ENCODE peak calls at places on chromosomes 4 and X, in eight cellular contexts. M is OCI-LY7, W is GM23338, K is neural progenitor cell, B is HCT116, D is SK-N-SH, Q is PC-3, J is MM.1S. T is an unnamed sample.
A peak's percentile ranks its signal among the peaks of the same experiment; 100 is the strongest.

GRCh38 chrX:129433461-129433860 is 89.8 kb downstream of the SMARCA1 start:
- DNase-seq in K (no peak), B (no peak), Q (no peak), M (no peak), J (no peak), D (no peak), W (no peak), T (no peak)

GRCh38 chrX:18574591-18574990 is 97.3 kb downstream of the RS1 start:
- DNase-seq in K (no peak), Q (peak; percentile 53), J (no peak), D (no peak), B (no peak), W (no peak), M (no peak), T (no peak)

GRCh38 chr4:169158046-169158445 is 112.7 kb downstream of the SH3RF1 start:
- DNase-seq in B (no peak), K (no peak), D (no peak), M (no peak), J (no peak), W (no peak), Q (no peak), T (no peak)

GRCh38 chrX:101658661-101659477 is 781 bp downstream of the ARMCX2 start:
- DNase-seq in K (peak; percentile 79), Q (peak; percentile 35), B (no peak), D (peak; percentile 84), M (no peak), J (peak; percentile 39), W (peak; percentile 81), T (peak; percentile 75)

GRCh38 chr4:6269400-6269650 is 325 bp upstream of the WFS1 start:
- DNase-seq in K (no peak), M (no peak), B (no peak), J (no peak), W (no peak), Q (no peak), D (no peak), T (no peak)

GRCh38 chr4:98566491-98567008 is 91.9 kb downstream of the TSPAN5 start:
- DNase-seq in D (no peak), M (no peak), J (no peak), W (no peak), B (no peak), K (no peak), Q (no peak), T (peak; percentile 24)

GRCh38 chrX:137432609-137433008 is 133.3 kb upstream of the ZIC3 start:
- DNase-seq in B (no peak), M (peak; percentile 20), W (peak; percentile 65), J (peak; percentile 64), Q (peak; percentile 41), D (peak; percentile 43), K (peak; percentile 51), T (no peak)

GRCh38 chrX:154348646-154349358 is 25.6 kb downstream of the FLNA start:
- DNase-seq in Q (no peak), W (no peak), M (no peak), D (no peak), B (no peak), J (no peak), K (peak; percentile 64), T (no peak)

GRCh38 chr4:22356996-22357596 is 158.8 kb downstream of the ADGRA3 start:
- DNase-seq in K (no peak), M (no peak), W (peak; percentile 22), Q (peak; percentile 61), B (no peak), J (peak; percentile 64), D (no peak), T (peak; percentile 30)

GRCh38 chr4:124589827-124590226 is 122.7 kb downstream of the ANKRD50 start:
- DNase-seq in W (no peak), D (no peak), B (no peak), J (no peak), M (no peak), Q (no peak), K (no peak), T (no peak)

GRCh38 chr4:53314257-53314656 is 51.6 kb downstream of the SCFD2 start:
- DNase-seq in D (no peak), J (no peak), Q (no peak), W (no peak), K (no peak), B (no peak), M (no peak), T (no peak)

GRCh38 chr4:4759233-4759632 is 100.2 kb upstream of the MSX1 start:
- DNase-seq in D (no peak), M (no peak), K (no peak), W (no peak), Q (no peak), J (no peak), B (no peak), T (no peak)

GRCh38 chrX:80290834-80291233 is 129.4 kb upstream of the TENT5D start:
- DNase-seq in K (no peak), J (no peak), W (no peak), Q (no peak), D (no peak), B (no peak), M (no peak), T (no peak)

GRCh38 chrX:80282535-80282934 is 137.7 kb upstream of the TENT5D start:
- DNase-seq in K (no peak), Q (peak; percentile 25), J (no peak), W (no peak), B (no peak), M (no peak), D (no peak), T (no peak)

DNA sequence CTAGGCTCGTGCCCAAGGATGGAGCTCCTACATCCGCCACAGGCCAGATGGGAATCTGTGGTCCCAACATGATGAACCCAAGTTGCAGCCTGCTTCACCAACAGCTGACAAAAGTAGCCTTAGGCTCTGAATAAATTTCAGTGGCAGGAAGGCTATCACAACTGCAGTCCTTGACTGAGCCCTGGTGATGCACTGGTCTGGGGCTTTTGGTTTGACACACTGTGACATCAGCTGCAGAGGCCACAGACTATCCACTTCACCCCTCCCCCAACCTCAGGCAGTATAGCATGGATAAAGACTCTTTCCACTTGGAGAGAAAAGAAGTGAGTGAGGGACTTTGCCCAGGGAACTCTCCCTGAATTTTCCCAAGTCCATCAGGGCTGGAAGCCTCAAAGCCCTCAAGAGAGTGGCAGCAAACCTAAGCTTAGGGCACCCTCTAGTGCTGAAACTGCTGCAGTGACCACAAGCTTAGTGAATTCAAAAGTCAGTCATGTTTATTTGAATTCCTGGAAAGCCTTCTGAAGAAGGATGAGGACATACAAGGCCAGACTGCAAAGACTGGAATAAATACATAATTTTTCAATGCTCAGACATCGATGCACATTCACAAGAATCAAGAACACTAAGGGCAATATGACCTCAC is 135.0 kb upstream of the TENT5D start:
- DNase-seq in B (no peak), Q (peak; percentile 71), W (peak; percentile 61), J (peak; percentile 43), K (peak; percentile 68), M (peak; percentile 3), D (peak; percentile 30), T (peak; percentile 63)
- TF ChIP-seq CTCF in B (peak; percentile 30), Q (peak; percentile 88), W (peak; percentile 68), J (peak; percentile 73), K (peak; percentile 70), M (peak; percentile 66), D (peak; percentile 58), T (peak; percentile 56)

DNA sequence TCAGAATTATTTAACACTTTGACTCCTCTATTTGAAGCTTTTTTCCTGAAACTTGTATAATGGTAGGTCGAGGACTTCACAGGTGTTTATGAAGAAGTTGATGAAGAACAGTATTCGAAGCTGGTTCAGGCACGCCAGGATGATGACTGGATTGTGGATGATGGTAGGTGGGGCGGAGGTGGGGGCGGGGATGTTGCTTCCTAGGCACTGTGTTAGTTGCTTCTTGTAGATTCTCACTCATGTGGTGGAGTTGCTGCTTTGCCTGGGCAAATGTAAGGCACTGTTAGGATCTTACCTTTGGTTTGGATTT is 9.4 kb downstream of the POLA1 start:
- DNase-seq in W (no peak), K (no peak), B (no peak), M (no peak), D (no peak), J (no peak), Q (no peak), T (no peak)
- TF ChIP-seq EZH2phosphoT487 in W (no peak), K (no peak), B (no peak), M (no peak), D (no peak), J (no peak), Q (no peak), T (no peak)

GRCh38 chrX:46386511-46386910 is 158.7 kb downstream of the ZNF674 start:
- DNase-seq in D (no peak), J (no peak), K (no peak), B (no peak), W (no peak), Q (peak; percentile 39), M (peak; percentile 2), T (no peak)
- TF ChIP-seq CTCF in D (peak; percentile 57), J (peak; percentile 39), K (peak; percentile 22), B (peak; percentile 41), W (peak; percentile 40), Q (peak; percentile 62), M (peak; percentile 68), T (no peak)

GRCh38 chr4:176775326-176775725 is 17.4 kb downstream of the VEGFC start:
- DNase-seq in Q (peak; percentile 37), B (no peak), K (no peak), D (no peak), M (no peak), W (no peak), J (no peak), T (no peak)

GRCh38 chr4:176778491-176778890 is 14.2 kb downstream of the VEGFC start:
- DNase-seq in J (no peak), D (no peak), K (no peak), W (no peak), M (no peak), Q (peak; percentile 68), B (no peak), T (no peak)

GRCh38 chr4:176779421-176779820 is 13.3 kb downstream of the VEGFC start:
- DNase-seq in Q (no peak), K (no peak), D (no peak), J (no peak), W (no peak), B (no peak), M (no peak), T (no peak)

GRCh38 chr4:176780995-176781738 is 11.6 kb downstream of the VEGFC start:
- DNase-seq in K (no peak), J (no peak), M (no peak), D (no peak), Q (peak; percentile 87), W (no peak), B (no peak), T (no peak)

GRCh38 chr4:176778063-176778462 is 14.7 kb downstream of the VEGFC start:
- DNase-seq in J (no peak), M (no peak), D (no peak), K (no peak), W (no peak), Q (peak; percentile 32), B (no peak), T (no peak)
- TF ChIP-seq EZH2phosphoT487 in J (no peak), M (no peak), D (no peak), K (no peak), W (no peak), Q (no peak), B (no peak), T (no peak)

DNA sequence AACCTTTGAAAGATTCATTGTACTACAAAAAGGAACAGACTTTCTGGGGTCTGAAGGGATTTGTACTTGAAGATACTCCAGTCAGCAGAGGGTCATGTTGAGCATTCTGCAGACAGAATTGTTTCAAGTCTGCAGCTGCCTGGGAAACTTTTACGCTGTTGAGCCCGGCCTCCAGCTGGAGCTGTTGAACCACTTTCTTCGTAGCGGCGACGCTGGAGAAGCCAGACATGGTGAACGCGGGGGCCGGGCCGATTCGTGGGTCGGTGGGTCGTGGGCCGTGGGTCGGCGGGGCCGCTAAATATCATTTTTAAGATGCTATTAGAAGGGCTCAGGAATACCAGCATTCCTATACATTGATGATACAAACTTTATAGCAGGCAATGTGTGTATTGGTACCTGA is 12.0 kb upstream of the RTL9 start:
- DNase-seq in W (peak; percentile 40), J (no peak), D (no peak), K (peak; percentile 20), M (no peak), Q (no peak), B (no peak), T (no peak)
- TF ChIP-seq CTCF in W (no peak), J (no peak), D (no peak), K (no peak), M (no peak), Q (no peak), B (no peak), T (no peak)

T was measured in hepatocyte.